ENCODE peak calls at places on chromosomes 16 and 17, in ten cellular contexts. H, I, V, L, M, O, D, X, K and U are unnamed samples.

GRCh38 chr17:2796164-2797140 is at the start of gene RAP1GAP2:
- DNase-seq in H (no peak), I (peak), V (peak), L (peak), M (peak), O (no peak), D (no peak), X (no peak), K (no peak), U (no peak)

GRCh38 chr17:68734202-68734825 is 133.1 kb upstream of the FAM20A start:
- DNase-seq in H (no peak), I (no peak), V (no peak), L (no peak), M (no peak), O (no peak), D (no peak), X (no peak), K (no peak), U (no peak)

GRCh38 chr17:14843086-14843795 is 421.9 kb downstream of the PMP22 start:
- DNase-seq in H (no peak), I (no peak), V (no peak), L (no peak), M (no peak), O (no peak), D (no peak), X (no peak), K (no peak), U (no peak)

GRCh38 chr17:55444471-55445441 is 23.1 kb upstream of the MMD start:
- DNase-seq in H (no peak), I (no peak), V (peak), L (no peak), M (no peak), O (no peak), D (no peak), X (no peak), K (no peak), U (no peak)

GRCh38 chr16:67141391-67141790 is 9.4 kb downstream of the B3GNT9 start:
- DNase-seq in H (no peak), I (no peak), V (no peak), L (no peak), M (no peak), O (no peak), D (no peak), X (no peak), K (no peak), U (no peak)

GRCh38 chr17:18259621-18260331 is 686 bp upstream of the MIEF2 start:
- DNase-seq in H (no peak), I (no peak), V (no peak), L (no peak), M (no peak), O (no peak), D (no peak), X (no peak), K (no peak), U (no peak)

GRCh38 chr16:46620265-46621005 is 744 bp downstream of the SHCBP1 start:
- DNase-seq in H (no peak), I (no peak), V (peak), L (peak), M (no peak), O (no peak), D (no peak), X (no peak), K (no peak), U (no peak)

GRCh38 chr17:4947010-4947410 is 1.3 kb downstream of the PFN1 start:
- DNase-seq in H (no peak), I (no peak), V (no peak), L (no peak), M (no peak), O (peak), D (no peak), X (no peak), K (no peak), U (no peak)

GRCh38 chr17:45296003-45296832 is 20.6 kb downstream of the MAP3K14 start:
- DNase-seq in H (no peak), I (no peak), V (no peak), L (no peak), M (no peak), O (no peak), D (no peak), X (no peak), K (no peak), U (no peak)

GRCh38 chr16:89860747-89861304 is 12.6 kb upstream of the TCF25 start:
- DNase-seq in H (peak), I (peak), V (peak), L (peak), M (peak), O (peak), D (peak), X (no peak), K (no peak), U (no peak)

GRCh38 chr17:57949649-57950048 is 5.6 kb downstream of the CUEDC1 start:
- DNase-seq in H (no peak), I (no peak), V (peak), L (no peak), M (no peak), O (no peak), D (no peak), X (no peak), K (no peak), U (no peak)